ENCODE peak calls at places on chromosomes 12 and 14, in five cellular contexts. Q, I, N, X and L are unnamed samples.

GRCh38 chr12:6915023-6915788 is 826 bp downstream of the ENO2 start:
- DNase-seq in Q (no peak), I (no peak), N (no peak), X (no peak), L (no peak)

GRCh38 chr14:75138492-75138891 is 11.6 kb upstream of the NEK9 start:
- DNase-seq in Q (peak), I (no peak), N (no peak), X (no peak), L (no peak)

GRCh38 chr12:54172102-54172630 is 16.6 kb downstream of the SMUG1 start:
- DNase-seq in Q (no peak), I (no peak), N (no peak), X (no peak), L (no peak)

GRCh38 chr14:68780358-68781160 is 12.3 kb downstream of the ZFP36L1 start:
- DNase-seq in Q (peak), I (peak), N (peak), X (no peak), L (no peak)

GRCh38 chr12:87270894-87271293 is 758.3 kb downstream of the C12orf50 start:
- DNase-seq in Q (peak), I (no peak), N (peak), X (no peak), L (no peak)

GRCh38 chr14:94123868-94124267 is 5.5 kb downstream of the IFI27L2 start:
- DNase-seq in Q (no peak), I (no peak), N (no peak), X (no peak), L (no peak)

GRCh38 chr12:52925717-52926595 is 21.1 kb upstream of the KRT8 start:
- DNase-seq in Q (no peak), I (no peak), N (no peak), X (no peak), L (no peak)

GRCh38 chr12:96989916-96990315 is 82.9 kb downstream of the NEDD1 start:
- DNase-seq in Q (no peak), I (no peak), N (peak), X (no peak), L (no peak)

GRCh38 chr12:56116267-56117081 is at the start of gene RPL41:
- DNase-seq in Q (peak), I (peak), N (peak), X (peak), L (peak)

GRCh38 chr12:98399532-98399931 is 115.9 kb upstream of the TMPO start:
- DNase-seq in Q (peak), I (no peak), N (peak), X (peak), L (peak)

GRCh38 chr12:98402081-98402480 is 113.3 kb upstream of the TMPO start:
- DNase-seq in Q (no peak), I (no peak), N (no peak), X (no peak), L (no peak)

GRCh38 chr12:98402671-98403070 is 112.7 kb upstream of the TMPO start:
- DNase-seq in Q (no peak), I (no peak), N (no peak), X (no peak), L (no peak)

GRCh38 chr12:98401427-98401826 is 114.0 kb upstream of the TMPO start:
- DNase-seq in Q (no peak), I (no peak), N (peak), X (no peak), L (no peak)

DNA sequence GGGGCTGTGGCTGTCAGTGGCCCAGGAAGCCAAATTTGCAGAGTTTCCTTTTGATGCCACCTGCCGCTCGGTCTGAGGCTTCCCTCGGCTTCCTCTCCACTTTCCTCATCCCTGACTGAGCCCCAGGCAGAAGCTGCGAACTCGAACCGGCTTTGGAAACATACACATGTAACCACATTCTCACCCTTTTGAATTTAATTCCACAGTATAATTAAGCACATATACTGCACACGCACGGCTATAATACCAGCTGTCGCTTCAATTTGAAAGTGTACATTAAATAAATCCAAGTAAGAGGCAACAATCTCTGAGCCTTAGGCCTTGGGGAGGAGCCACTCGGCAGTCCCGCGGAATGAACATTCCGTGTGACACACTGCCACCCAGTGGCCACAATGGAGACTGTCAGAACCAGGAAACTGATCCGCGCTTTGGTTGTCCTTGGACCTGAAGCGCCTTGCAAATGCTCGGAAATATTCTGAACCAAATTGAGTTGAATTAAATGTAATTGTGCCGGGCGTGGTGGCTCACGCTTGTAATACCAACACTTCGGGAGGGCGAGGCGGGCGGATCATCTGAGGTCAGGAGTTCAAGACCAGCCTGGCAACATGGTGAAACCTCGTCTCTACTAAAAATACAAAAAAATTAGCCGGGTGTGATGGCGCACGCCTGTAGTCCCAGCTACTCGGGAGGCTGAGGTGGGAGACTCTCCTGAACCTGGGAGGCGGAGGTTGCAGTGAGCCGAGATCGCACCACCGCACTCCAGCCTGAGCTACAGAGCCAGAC is 117.9 kb upstream of the TMPO start:
- DNase-seq in Q (peak), I (peak), N (peak), X (peak), L (peak)
- H3K4me3 ChIP-seq in Q (peak), I (peak), N (peak), X (peak), L (peak)

GRCh38 chr14:96264200-96264553 is 8.2 kb downstream of the BDKRB1 start:
- DNase-seq in Q (no peak), I (no peak), N (no peak), X (no peak), L (no peak)

GRCh38 chr14:96263347-96264199 is 7.6 kb downstream of the BDKRB1 start:
- DNase-seq in Q (peak), I (no peak), N (no peak), X (no peak), L (no peak)

GRCh38 chr14:96261053-96261452 is 5.0 kb downstream of the BDKRB1 start:
- DNase-seq in Q (no peak), I (no peak), N (no peak), X (no peak), L (no peak)

GRCh38 chr14:96260341-96260821 is 4.4 kb downstream of the BDKRB1 start:
- DNase-seq in Q (peak), I (no peak), N (no peak), X (peak), L (no peak)

GRCh38 chr14:96261772-96262485 is 5.9 kb downstream of the BDKRB1 start:
- DNase-seq in Q (no peak), I (no peak), N (no peak), X (no peak), L (no peak)
- TF ChIP-seq CTCF in Q (no peak), I (no peak), N (no peak), X (no peak), L (no peak)

GRCh38 chr14:72965249-72965648 is 39.0 kb downstream of the DCAF4 start:
- DNase-seq in Q (peak), I (no peak), N (no peak), X (no peak), L (no peak)

GRCh38 chr14:72966038-72966437 is 39.8 kb downstream of the DCAF4 start:
- DNase-seq in Q (no peak), I (no peak), N (no peak), X (no peak), L (no peak)

GRCh38 chr14:72970824-72971434 is 44.7 kb downstream of the DCAF4 start:
- DNase-seq in Q (no peak), I (no peak), N (no peak), X (no peak), L (no peak)

GRCh38 chr14:72974661-72975060 is 48.4 kb downstream of the DCAF4 start:
- DNase-seq in Q (no peak), I (no peak), N (no peak), X (no peak), L (no peak)

GRCh38 chr14:72970058-72970630 is 43.9 kb downstream of the DCAF4 start:
- DNase-seq in Q (no peak), I (no peak), N (no peak), X (no peak), L (no peak)
- H3K4me3 ChIP-seq in Q (no peak), I (no peak), N (no peak), X (no peak), L (no peak)

DNA sequence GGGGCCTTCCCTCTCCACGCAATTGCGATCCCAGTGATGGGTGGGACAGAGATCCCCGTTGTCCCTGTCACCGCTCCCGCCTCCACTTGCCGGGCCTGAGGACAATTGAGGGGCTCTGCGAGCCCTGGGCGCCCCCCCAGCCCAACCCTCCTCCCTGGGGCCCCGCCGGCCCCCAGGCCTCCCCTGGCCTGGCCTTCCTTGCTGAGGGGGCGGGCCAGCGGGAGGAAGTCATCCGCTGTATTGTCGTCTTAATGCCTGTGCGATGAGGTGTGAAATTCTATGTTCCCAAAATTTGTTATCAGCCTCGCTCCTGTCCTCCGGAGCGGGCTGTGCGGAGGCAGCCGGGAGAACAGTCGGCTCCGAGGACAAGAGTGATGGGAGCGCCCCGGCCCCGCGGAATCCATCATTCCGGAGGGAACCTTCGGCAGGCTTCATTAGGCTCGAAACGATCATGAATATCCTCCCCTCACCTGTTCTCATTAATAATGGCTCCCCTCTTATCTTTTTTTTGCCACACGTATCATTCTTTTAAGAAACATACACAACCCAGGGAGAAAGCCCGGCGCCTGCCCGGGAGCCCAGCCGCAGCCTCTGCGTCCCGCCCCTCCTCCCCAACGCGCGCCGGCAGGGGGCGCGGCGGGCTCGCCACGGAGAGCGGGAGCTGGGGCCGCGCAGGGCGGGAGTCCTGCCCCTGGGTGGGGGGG is 17.3 kb upstream of the DLK1 start:
- DNase-seq in Q (peak), I (peak), N (peak), X (no peak), L (no peak)
- TF ChIP-seq CTCF in Q (peak), I (no peak), N (peak), X (no peak), L (peak)

GRCh38 chr12:120851939-120852338 is 52.2 kb downstream of the SPPL3 start:
- DNase-seq in Q (no peak), I (no peak), N (no peak), X (no peak), L (no peak)
- H3K4me3 ChIP-seq in Q (no peak), I (no peak), N (no peak), X (no peak), L (no peak)

DNA sequence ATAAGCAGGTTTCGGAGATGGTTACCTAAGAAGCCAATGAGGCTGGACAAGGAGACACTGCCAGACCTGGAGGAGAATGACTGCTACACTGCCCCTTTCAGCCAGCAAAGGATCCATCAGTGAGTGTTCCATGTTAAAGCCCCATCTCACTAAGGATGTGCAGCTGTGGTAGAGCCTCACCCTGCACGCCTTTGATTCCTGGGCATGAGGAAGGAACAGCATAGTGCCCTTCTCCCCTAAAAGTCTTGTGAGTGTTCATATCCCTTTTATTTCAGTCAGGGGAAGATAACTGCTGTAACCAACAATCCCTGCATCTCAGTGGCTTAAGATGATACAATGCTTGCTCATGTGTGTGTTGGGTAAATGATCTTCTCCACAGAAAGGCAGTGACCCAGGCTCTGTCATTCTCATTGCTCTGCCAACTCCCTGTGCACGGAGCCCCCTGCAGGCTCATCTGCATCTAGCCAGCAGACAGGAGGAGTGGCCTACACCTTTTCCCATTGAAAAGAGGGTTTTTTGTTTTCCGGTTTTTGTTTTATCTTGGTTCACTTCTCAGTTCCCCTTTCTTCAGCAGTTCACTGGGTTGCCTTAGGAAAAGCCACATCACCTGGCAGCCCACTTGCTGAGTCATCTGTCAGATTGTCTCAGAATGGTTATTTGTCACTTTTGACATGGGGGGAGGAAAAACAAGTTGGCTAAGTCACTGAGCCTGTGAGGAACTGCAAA is 193.1 kb downstream of the ANO4 start:
- DNase-seq in Q (peak), I (no peak), N (peak), X (no peak), L (peak)
- TF ChIP-seq CTCF in Q (peak), I (no peak), N (peak), X (peak), L (peak)